ENCODE peak calls at places on chromosomes 12 and 14, in nine cellular contexts. One of them, this sample, is unnamed.
A peak's percentile ranks its signal among the peaks of the same experiment; 100 is the strongest.

GRCh38 chr14:36973806-36974442 is 198.5 kb downstream of the SLC25A21 start:
- DNase-seq in tibial artery: no peak
- DNase-seq in CD8-positive, alpha-beta memory T cell: no peak
- DNase-seq in lower lobe of right lung: no peak
- DNase-seq in CD4-positive, CD25-positive, alpha-beta regulatory T cell: no peak
- DNase-seq in pancreas: no peak
- DNase-seq in ovary: no peak
- DNase-seq in right cardiac atrium: no peak
- DNase-seq in hepatocyte: no peak
- DNase-seq in this sample: no peak

GRCh38 chr12:2355198-2355597 is 302.4 kb downstream of the CACNA1C start:
- DNase-seq in hepatocyte: no peak
- DNase-seq in tibial artery: no peak
- DNase-seq in right cardiac atrium: no peak
- DNase-seq in ovary: no peak
- DNase-seq in lower lobe of right lung: no peak
- DNase-seq in CD4-positive, CD25-positive, alpha-beta regulatory T cell: no peak
- DNase-seq in CD8-positive, alpha-beta memory T cell: no peak
- DNase-seq in pancreas: no peak
- DNase-seq in this sample: no peak

GRCh38 chr12:22459872-22460490 is 84.4 kb downstream of the C2CD5 start:
- DNase-seq in CD4-positive, CD25-positive, alpha-beta regulatory T cell: peak; percentile 51
- DNase-seq in lower lobe of right lung: no peak
- DNase-seq in tibial artery: no peak
- DNase-seq in ovary: no peak
- DNase-seq in right cardiac atrium: no peak
- DNase-seq in hepatocyte: peak; percentile 72
- DNase-seq in pancreas: no peak
- DNase-seq in CD8-positive, alpha-beta memory T cell: no peak
- DNase-seq in this sample: no peak

GRCh38 chr12:1357711-1358110 is 236.7 kb downstream of the FBXL14 start:
- DNase-seq in CD8-positive, alpha-beta memory T cell: no peak
- DNase-seq in lower lobe of right lung: no peak
- DNase-seq in right cardiac atrium: no peak
- DNase-seq in tibial artery: no peak
- DNase-seq in hepatocyte: no peak
- DNase-seq in ovary: no peak
- DNase-seq in pancreas: no peak
- DNase-seq in CD4-positive, CD25-positive, alpha-beta regulatory T cell: no peak
- DNase-seq in this sample: no peak

GRCh38 chr12:81440001-81440400 is 319.1 kb downstream of the PPFIA2 start:
- DNase-seq in right cardiac atrium: no peak
- DNase-seq in ovary: no peak
- DNase-seq in tibial artery: no peak
- DNase-seq in lower lobe of right lung: no peak
- DNase-seq in CD4-positive, CD25-positive, alpha-beta regulatory T cell: no peak
- DNase-seq in pancreas: no peak
- DNase-seq in CD8-positive, alpha-beta memory T cell: no peak
- DNase-seq in hepatocyte: no peak
- DNase-seq in this sample: no peak

GRCh38 chr12:9706081-9706685 is 26.7 kb downstream of the CLECL1 start:
- DNase-seq in tibial artery: no peak
- DNase-seq in right cardiac atrium: no peak
- DNase-seq in CD4-positive, CD25-positive, alpha-beta regulatory T cell: no peak
- DNase-seq in ovary: no peak
- DNase-seq in hepatocyte: no peak
- DNase-seq in CD8-positive, alpha-beta memory T cell: no peak
- DNase-seq in pancreas: no peak
- DNase-seq in lower lobe of right lung: no peak
- DNase-seq in this sample: no peak

GRCh38 chr12:93740721-93741120 is 63.5 kb downstream of the CRADD start:
- DNase-seq in CD8-positive, alpha-beta memory T cell: no peak
- DNase-seq in pancreas: no peak
- DNase-seq in tibial artery: no peak
- DNase-seq in right cardiac atrium: no peak
- DNase-seq in ovary: no peak
- DNase-seq in hepatocyte: no peak
- DNase-seq in lower lobe of right lung: no peak
- DNase-seq in CD4-positive, CD25-positive, alpha-beta regulatory T cell: no peak
- DNase-seq in this sample: no peak

GRCh38 chr12:124369055-124369900 is 74.4 kb downstream of the RFLNA start:
- DNase-seq in CD8-positive, alpha-beta memory T cell: no peak
- DNase-seq in hepatocyte: peak; percentile 71
- DNase-seq in right cardiac atrium: peak; percentile 97
- DNase-seq in tibial artery: peak; percentile 99
- DNase-seq in lower lobe of right lung: peak; percentile 92
- DNase-seq in pancreas: peak; percentile 99
- DNase-seq in ovary: peak; percentile 94
- DNase-seq in CD4-positive, CD25-positive, alpha-beta regulatory T cell: no peak
- DNase-seq in this sample: peak; percentile 97

GRCh38 chr12:104477812-104478388 is 21.2 kb downstream of the CHST11 start:
- DNase-seq in hepatocyte: no peak
- DNase-seq in tibial artery: no peak
- DNase-seq in right cardiac atrium: no peak
- DNase-seq in lower lobe of right lung: no peak
- DNase-seq in CD4-positive, CD25-positive, alpha-beta regulatory T cell: no peak
- DNase-seq in CD8-positive, alpha-beta memory T cell: no peak
- DNase-seq in ovary: no peak
- DNase-seq in pancreas: no peak
- DNase-seq in this sample: no peak

GRCh38 chr12:104479141-104479662 is 22.5 kb downstream of the CHST11 start:
- DNase-seq in CD4-positive, CD25-positive, alpha-beta regulatory T cell: no peak
- DNase-seq in CD8-positive, alpha-beta memory T cell: no peak
- DNase-seq in ovary: no peak
- DNase-seq in tibial artery: no peak
- DNase-seq in hepatocyte: no peak
- DNase-seq in lower lobe of right lung: no peak
- DNase-seq in pancreas: no peak
- DNase-seq in right cardiac atrium: no peak
- DNase-seq in this sample: no peak

GRCh38 chr12:104480826-104481457 is 24.2 kb downstream of the CHST11 start:
- DNase-seq in pancreas: no peak
- DNase-seq in hepatocyte: no peak
- DNase-seq in right cardiac atrium: peak; percentile 84
- DNase-seq in ovary: no peak
- DNase-seq in CD4-positive, CD25-positive, alpha-beta regulatory T cell: no peak
- DNase-seq in lower lobe of right lung: peak; percentile 88
- DNase-seq in CD8-positive, alpha-beta memory T cell: no peak
- DNase-seq in tibial artery: peak; percentile 78
- DNase-seq in this sample: no peak

GRCh38 chr12:104480012-104480411 is 23.3 kb downstream of the CHST11 start:
- DNase-seq in right cardiac atrium: no peak
- DNase-seq in hepatocyte: no peak
- DNase-seq in lower lobe of right lung: no peak
- DNase-seq in CD8-positive, alpha-beta memory T cell: no peak
- DNase-seq in pancreas: no peak
- DNase-seq in CD4-positive, CD25-positive, alpha-beta regulatory T cell: no peak
- DNase-seq in ovary: no peak
- DNase-seq in tibial artery: no peak
- DNase-seq in this sample: no peak

DNA sequence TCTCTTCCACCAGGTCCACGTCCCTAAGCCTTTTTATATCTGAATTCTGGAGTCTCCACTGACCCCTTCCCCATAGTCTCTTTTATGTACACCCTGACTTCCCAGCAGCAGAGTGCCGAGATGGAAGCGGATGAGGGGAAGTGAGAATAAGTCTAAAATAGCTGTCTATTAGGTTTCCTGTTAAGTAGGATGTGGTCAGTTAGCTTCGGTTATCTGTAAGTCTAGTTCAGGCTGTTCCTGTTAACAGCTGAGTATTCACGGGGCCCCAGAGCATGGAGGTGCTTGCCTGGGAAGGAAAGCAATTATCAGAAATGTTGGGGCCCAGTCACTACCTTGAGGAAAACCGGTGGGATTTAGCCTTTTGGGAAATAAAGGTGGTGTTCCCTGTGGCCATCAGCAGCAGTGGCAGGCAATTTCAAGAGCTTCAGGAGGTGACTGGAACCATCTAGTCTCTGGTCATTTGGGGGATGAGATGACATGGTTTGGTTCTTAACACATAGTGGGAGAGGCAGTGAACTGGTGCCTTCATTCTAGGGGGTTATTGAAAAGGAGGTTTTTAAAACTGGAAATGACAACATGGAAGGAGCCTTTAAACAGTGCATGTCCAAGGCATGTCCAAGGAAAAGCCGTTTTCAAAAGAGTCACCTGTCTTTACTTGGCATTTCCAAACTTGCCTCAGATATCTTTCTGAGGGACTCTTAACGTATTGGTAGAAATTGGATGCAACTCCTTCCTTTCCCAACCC is 21.8 kb downstream of the CHST11 start:
- DNase-seq in CD4-positive, CD25-positive, alpha-beta regulatory T cell: peak; percentile 58
- DNase-seq in right cardiac atrium: no peak
- DNase-seq in hepatocyte: no peak
- DNase-seq in pancreas: no peak
- DNase-seq in tibial artery: no peak
- DNase-seq in CD8-positive, alpha-beta memory T cell: peak; percentile 68
- DNase-seq in ovary: no peak
- DNase-seq in lower lobe of right lung: peak; percentile 52
- DNase-seq in this sample: no peak
- H3K4me3 ChIP-seq in CD4-positive, CD25-positive, alpha-beta regulatory T cell: peak overlapping the region; percentile 81
- H3K4me3 ChIP-seq in right cardiac atrium: no peak overlapping the region
- H3K4me3 ChIP-seq in hepatocyte: no peak overlapping the region
- H3K4me3 ChIP-seq in pancreas: no peak overlapping the region
- H3K4me3 ChIP-seq in tibial artery: no peak overlapping the region
- H3K4me3 ChIP-seq in CD8-positive, alpha-beta memory T cell: peak overlapping the region; percentile 32
- H3K4me3 ChIP-seq in ovary: no peak overlapping the region
- H3K4me3 ChIP-seq in lower lobe of right lung: peak overlapping the region; percentile 28
- H3K4me3 ChIP-seq in this sample: no peak overlapping the region

DNA sequence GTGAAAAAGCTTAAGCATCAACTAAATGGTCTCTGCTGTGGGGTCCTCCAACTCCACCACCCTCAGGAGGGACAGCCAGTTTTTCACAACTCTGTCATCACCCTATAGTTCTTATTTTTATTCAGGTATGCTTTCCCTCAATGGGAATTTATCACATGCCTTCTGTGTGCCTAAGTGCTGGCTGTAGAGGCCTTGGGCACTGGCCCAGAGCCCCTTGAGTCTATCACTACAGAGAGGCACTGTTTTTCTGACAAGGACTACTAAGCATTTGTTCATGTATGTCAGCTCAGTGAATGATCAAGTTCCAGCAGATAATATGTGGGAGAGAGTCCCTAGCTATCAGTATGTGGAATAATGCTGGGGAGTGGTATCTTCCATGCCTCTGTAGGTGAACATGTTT is 463.9 kb downstream of the NPAS3 start:
- DNase-seq in CD8-positive, alpha-beta memory T cell: no peak
- DNase-seq in tibial artery: no peak
- DNase-seq in hepatocyte: no peak
- DNase-seq in ovary: no peak
- DNase-seq in CD4-positive, CD25-positive, alpha-beta regulatory T cell: no peak
- DNase-seq in lower lobe of right lung: peak; percentile 70
- DNase-seq in pancreas: no peak
- DNase-seq in right cardiac atrium: peak; percentile 38
- DNase-seq in this sample: peak; percentile 44
- H3K9me3 ChIP-seq in CD8-positive, alpha-beta memory T cell: no peaks in the 10 kb centered on the region
- H3K9me3 ChIP-seq in tibial artery: peaks cover 3% of the 10 kb centered on the region
- H3K9me3 ChIP-seq in hepatocyte: no peaks in the 10 kb centered on the region
- H3K9me3 ChIP-seq in ovary: no peaks in the 10 kb centered on the region
- H3K9me3 ChIP-seq in CD4-positive, CD25-positive, alpha-beta regulatory T cell: no peaks in the 10 kb centered on the region
- H3K9me3 ChIP-seq in lower lobe of right lung: peaks cover 4% of the 10 kb centered on the region
- H3K9me3 ChIP-seq in pancreas: no peaks in the 10 kb centered on the region
- H3K9me3 ChIP-seq in right cardiac atrium: no peaks in the 10 kb centered on the region
- H3K9me3 ChIP-seq in this sample: no peaks in the 10 kb centered on the region

DNA sequence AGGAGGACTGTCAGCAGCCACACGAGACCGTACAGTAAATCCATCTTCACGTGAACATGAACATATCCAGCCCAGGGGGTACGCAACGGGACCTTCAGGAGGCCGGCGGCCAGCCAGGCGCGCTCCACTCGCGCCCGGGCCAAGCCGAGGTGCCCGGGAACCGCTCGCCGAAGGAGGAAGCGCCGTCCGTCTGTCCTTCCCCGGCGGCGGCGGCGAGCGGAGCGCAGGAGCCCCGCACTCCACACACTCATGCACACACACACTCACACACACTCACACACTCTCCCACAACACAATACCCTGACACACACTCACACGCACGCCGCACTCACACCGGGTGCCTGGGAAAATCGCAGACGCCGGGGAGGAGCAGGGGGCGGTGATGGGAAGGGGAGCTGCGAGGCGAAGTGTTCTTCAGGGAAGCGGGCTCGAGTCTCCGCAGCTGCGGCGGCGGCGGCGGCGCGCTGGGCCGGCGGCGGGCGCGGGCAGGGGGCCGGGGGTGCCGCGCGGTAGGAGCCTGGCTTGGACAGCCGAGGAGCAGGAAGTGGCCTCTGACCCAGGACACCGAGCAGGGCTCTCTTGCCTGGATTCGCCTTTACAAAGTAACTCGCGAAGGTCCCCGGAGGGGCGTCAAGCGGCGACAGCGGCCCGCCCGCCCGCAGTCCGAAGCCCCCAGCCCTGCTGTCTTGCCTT is 713 bp downstream of the MDGA2 start:
- DNase-seq in right cardiac atrium: no peak
- DNase-seq in CD4-positive, CD25-positive, alpha-beta regulatory T cell: no peak
- DNase-seq in hepatocyte: peak; percentile 22
- DNase-seq in pancreas: peak; percentile 50
- DNase-seq in lower lobe of right lung: no peak
- DNase-seq in CD8-positive, alpha-beta memory T cell: no peak
- DNase-seq in ovary: no peak
- DNase-seq in tibial artery: no peak
- DNase-seq in this sample: no peak
- H3K27me3 ChIP-seq in right cardiac atrium: no peaks in the 10 kb centered on the region
- H3K27me3 ChIP-seq in CD4-positive, CD25-positive, alpha-beta regulatory T cell: peaks cover 4% of the 10 kb centered on the region
- H3K27me3 ChIP-seq in hepatocyte: peaks cover 76% of the 10 kb centered on the region
- H3K27me3 ChIP-seq in pancreas: peaks cover 18% of the 10 kb centered on the region
- H3K27me3 ChIP-seq in lower lobe of right lung: peaks cover 45% of the 10 kb centered on the region
- H3K27me3 ChIP-seq in CD8-positive, alpha-beta memory T cell: no peaks in the 10 kb centered on the region
- H3K27me3 ChIP-seq in ovary: no peaks in the 10 kb centered on the region
- H3K27me3 ChIP-seq in tibial artery: peaks cover 54% of the 10 kb centered on the region
- H3K27me3 ChIP-seq in this sample: no peaks in the 10 kb centered on the region

GRCh38 chr14:105376521-105377440 is 21.6 kb upstream of the TEX22 start:
- DNase-seq in CD4-positive, CD25-positive, alpha-beta regulatory T cell: no peak
- DNase-seq in CD8-positive, alpha-beta memory T cell: no peak
- DNase-seq in lower lobe of right lung: no peak
- DNase-seq in tibial artery: no peak
- DNase-seq in pancreas: peak; percentile 74
- DNase-seq in ovary: no peak
- DNase-seq in right cardiac atrium: peak; percentile 51
- DNase-seq in hepatocyte: no peak
- DNase-seq in this sample: no peak

GRCh38 chr14:105377555-105378182 is 20.7 kb upstream of the TEX22 start:
- DNase-seq in right cardiac atrium: no peak
- DNase-seq in CD8-positive, alpha-beta memory T cell: no peak
- DNase-seq in ovary: no peak
- DNase-seq in CD4-positive, CD25-positive, alpha-beta regulatory T cell: no peak
- DNase-seq in lower lobe of right lung: no peak
- DNase-seq in tibial artery: no peak
- DNase-seq in hepatocyte: no peak
- DNase-seq in pancreas: peak; percentile 54
- DNase-seq in this sample: no peak

GRCh38 chr14:105374389-105374788 is 23.9 kb upstream of the TEX22 start:
- DNase-seq in lower lobe of right lung: no peak
- DNase-seq in hepatocyte: no peak
- DNase-seq in CD4-positive, CD25-positive, alpha-beta regulatory T cell: no peak
- DNase-seq in CD8-positive, alpha-beta memory T cell: no peak
- DNase-seq in tibial artery: no peak
- DNase-seq in pancreas: no peak
- DNase-seq in right cardiac atrium: no peak
- DNase-seq in ovary: no peak
- DNase-seq in this sample: peak; percentile 73

GRCh38 chr14:105378199-105378598 is 20.1 kb upstream of the TEX22 start:
- DNase-seq in hepatocyte: no peak
- DNase-seq in ovary: no peak
- DNase-seq in pancreas: peak; percentile 14
- DNase-seq in tibial artery: no peak
- DNase-seq in CD8-positive, alpha-beta memory T cell: no peak
- DNase-seq in lower lobe of right lung: no peak
- DNase-seq in CD4-positive, CD25-positive, alpha-beta regulatory T cell: no peak
- DNase-seq in right cardiac atrium: no peak
- DNase-seq in this sample: no peak

GRCh38 chr14:105375635-105376057 is 22.7 kb upstream of the TEX22 start:
- DNase-seq in CD4-positive, CD25-positive, alpha-beta regulatory T cell: no peak
- DNase-seq in hepatocyte: no peak
- DNase-seq in CD8-positive, alpha-beta memory T cell: no peak
- DNase-seq in ovary: no peak
- DNase-seq in tibial artery: no peak
- DNase-seq in lower lobe of right lung: no peak
- DNase-seq in pancreas: no peak
- DNase-seq in right cardiac atrium: peak; percentile 19
- DNase-seq in this sample: no peak
- H3K4me3 ChIP-seq in CD4-positive, CD25-positive, alpha-beta regulatory T cell: no peak overlapping the region
- H3K4me3 ChIP-seq in hepatocyte: no peak overlapping the region
- H3K4me3 ChIP-seq in CD8-positive, alpha-beta memory T cell: no peak overlapping the region
- H3K4me3 ChIP-seq in ovary: no peak overlapping the region
- H3K4me3 ChIP-seq in tibial artery: no peak overlapping the region
- H3K4me3 ChIP-seq in lower lobe of right lung: no peak overlapping the region
- H3K4me3 ChIP-seq in pancreas: no peak overlapping the region
- H3K4me3 ChIP-seq in right cardiac atrium: no peak overlapping the region
- H3K4me3 ChIP-seq in this sample: no peak overlapping the region